ENCODE peak calls at places on chromosomes 1 and 21, in four cellular contexts. Z, G, E and Y are unnamed samples. For H3K27me3, the result is how much of the 10 kb centered on the place peaks cover.

GRCh38 chr1:26111530-26112406 is at the start of gene PDIK1L:
- DNase-seq in Z (peak), G (peak), E (peak), Y (peak)

GRCh38 chr1:4090556-4090955 is 190.5 kb upstream of the C1orf174 start:
- DNase-seq in Z (peak), G (no peak), E (no peak), Y (peak)

GRCh38 chr1:108513114-108513513 is 46.8 kb upstream of the EEIG2 start:
- DNase-seq in Z (no peak), G (no peak), E (no peak), Y (no peak)

GRCh38 chr1:161487483-161487827 is 17.8 kb upstream of the FCGR2A start:
- DNase-seq in Z (no peak), G (peak), E (peak), Y (no peak)

GRCh38 chr1:105072446-105072845 is 1322.7 kb downstream of the AMY1C start:
- DNase-seq in Z (no peak), G (no peak), E (no peak), Y (no peak)

GRCh38 chr1:19643113-19643512 is 998 bp upstream of the NBL1 start:
- DNase-seq in Z (peak), G (no peak), E (no peak), Y (peak)

GRCh38 chr1:199545780-199546179 is 481.7 kb upstream of the NR5A2 start:
- DNase-seq in Z (no peak), G (no peak), E (no peak), Y (no peak)

GRCh38 chr1:43822040-43822439 is 111.6 kb upstream of the ARTN start:
- DNase-seq in Z (no peak), G (peak), E (peak), Y (peak)

GRCh38 chr1:155018617-155019348 is 14.8 kb downstream of the DCST2 start:
- DNase-seq in Z (no peak), G (no peak), E (no peak), Y (peak)

GRCh38 chr21:41506526-41507520 is 1.1 kb downstream of the TMPRSS2 start:
- DNase-seq in Z (peak), G (no peak), E (no peak), Y (no peak)

GRCh38 chr1:190067592-190067991 is 410.1 kb downstream of the BRINP3 start:
- DNase-seq in Z (no peak), G (no peak), E (peak), Y (no peak)

GRCh38 chr21:41940431-41940830 is 13.4 kb downstream of the C2CD2 start:
- DNase-seq in Z (no peak), G (no peak), E (no peak), Y (no peak)

GRCh38 chr1:94543893-94544635 is 2.5 kb upstream of the F3 start:
- DNase-seq in Z (no peak), G (no peak), E (peak), Y (no peak)

GRCh38 chr1:37922767-37923550 is 23.9 kb downstream of the INPP5B start:
- DNase-seq in Z (no peak), G (no peak), E (no peak), Y (no peak)

GRCh38 chr1:53410100-53410541 is 49.1 kb upstream of the DMRTB1 start:
- DNase-seq in Z (no peak), G (no peak), E (peak), Y (peak)

GRCh38 chr1:228938248-228938891 is 203.1 kb downstream of the RHOU start:
- DNase-seq in Z (no peak), G (peak), E (no peak), Y (no peak)

GRCh38 chr1:228037401-228038386 is 30.9 kb downstream of the WNT3A start:
- DNase-seq in Z (peak), G (no peak), E (peak), Y (peak)

GRCh38 chr21:43361127-43361492 is 65.8 kb downstream of the SIK1 start:
- DNase-seq in Z (no peak), G (no peak), E (peak), Y (no peak)

GRCh38 chr1:43172532-43172972 is 422 bp downstream of the CFAP57 start:
- DNase-seq in Z (peak), G (peak), E (peak), Y (peak)

GRCh38 chr1:19456915-19457554 is 28.3 kb downstream of the CAPZB start:
- DNase-seq in Z (no peak), G (no peak), E (peak), Y (no peak)

GRCh38 chr21:31293986-31294385 is 50.1 kb downstream of the TIAM1 start:
- DNase-seq in Z (no peak), G (no peak), E (peak), Y (no peak)

GRCh38 chr1:154961497-154962237 is at the start of gene PYGO2:
- DNase-seq in Z (peak), G (peak), E (peak), Y (peak)

GRCh38 chr21:45162809-45163208 is 88.4 kb downstream of the ADARB1 start:
- DNase-seq in Z (no peak), G (no peak), E (no peak), Y (no peak)

GRCh38 chr1:13556224-13556764 is 27.3 kb upstream of the PDPN start:
- DNase-seq in Z (no peak), G (no peak), E (no peak), Y (no peak)

GRCh38 chr1:63784489-63785390 is 10.9 kb downstream of the ROR1 start:
- DNase-seq in Z (no peak), G (no peak), E (no peak), Y (no peak)

DNA sequence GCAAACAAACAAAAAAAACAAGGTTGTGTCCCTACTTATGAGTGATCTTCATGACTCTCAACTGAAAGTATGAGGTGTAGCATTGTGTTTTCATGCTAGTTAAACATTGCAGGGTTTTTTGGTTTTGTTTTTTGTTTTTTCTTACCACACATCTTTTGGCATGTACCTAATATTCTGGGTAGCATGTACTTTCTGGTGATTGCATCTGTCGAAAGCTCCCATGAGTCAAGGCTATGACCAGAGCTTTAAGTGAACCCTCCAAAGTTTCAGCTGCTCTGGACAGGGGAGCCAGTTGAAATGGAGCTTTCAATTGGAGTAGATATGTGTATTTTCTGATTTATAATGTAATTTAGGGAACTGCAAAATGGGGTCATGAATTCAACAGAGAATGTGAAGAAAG is 115.5 kb downstream of the KCNK2 start:
- DNase-seq in Z (no peak), G (no peak), E (no peak), Y (no peak)
- H3K27ac ChIP-seq in Z (no peak), G (no peak), E (no peak), Y (no peak)

GRCh38 chr1:243408479-243408878 is 152.6 kb downstream of the SDCCAG8 start:
- DNase-seq in Z (no peak), G (no peak), E (no peak), Y (no peak)

GRCh38 chr1:243397613-243398321 is 141.9 kb downstream of the SDCCAG8 start:
- DNase-seq in Z (no peak), G (no peak), E (no peak), Y (no peak)

GRCh38 chr1:243399561-243400155 is 143.8 kb downstream of the SDCCAG8 start:
- DNase-seq in Z (no peak), G (no peak), E (no peak), Y (no peak)

GRCh38 chr1:243407284-243408018 is 151.6 kb downstream of the SDCCAG8 start:
- DNase-seq in Z (no peak), G (no peak), E (peak), Y (no peak)

DNA sequence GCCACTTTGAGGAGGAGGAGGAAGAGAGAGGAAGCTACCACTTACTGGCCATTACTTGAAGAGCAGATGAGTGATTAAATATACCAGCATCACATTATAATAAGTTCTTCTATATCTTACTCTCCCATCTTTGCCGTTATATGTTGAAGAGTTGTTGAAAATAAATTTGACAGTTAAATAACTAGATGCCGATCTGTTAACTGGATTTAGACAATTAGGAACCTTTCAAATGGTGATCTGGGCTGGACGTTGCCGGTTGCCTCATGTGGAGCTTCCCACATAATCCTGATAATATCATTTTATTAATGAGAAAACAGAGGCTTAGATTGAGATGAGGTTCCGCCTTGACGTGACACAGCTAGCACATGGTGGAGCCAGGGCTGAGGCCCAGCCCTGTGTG is 147.0 kb downstream of the SDCCAG8 start:
- DNase-seq in Z (no peak), G (no peak), E (no peak), Y (no peak)
- TF ChIP-seq POLR2A in Z (no peak), G (no peak), E (no peak), Y (no peak)

DNA sequence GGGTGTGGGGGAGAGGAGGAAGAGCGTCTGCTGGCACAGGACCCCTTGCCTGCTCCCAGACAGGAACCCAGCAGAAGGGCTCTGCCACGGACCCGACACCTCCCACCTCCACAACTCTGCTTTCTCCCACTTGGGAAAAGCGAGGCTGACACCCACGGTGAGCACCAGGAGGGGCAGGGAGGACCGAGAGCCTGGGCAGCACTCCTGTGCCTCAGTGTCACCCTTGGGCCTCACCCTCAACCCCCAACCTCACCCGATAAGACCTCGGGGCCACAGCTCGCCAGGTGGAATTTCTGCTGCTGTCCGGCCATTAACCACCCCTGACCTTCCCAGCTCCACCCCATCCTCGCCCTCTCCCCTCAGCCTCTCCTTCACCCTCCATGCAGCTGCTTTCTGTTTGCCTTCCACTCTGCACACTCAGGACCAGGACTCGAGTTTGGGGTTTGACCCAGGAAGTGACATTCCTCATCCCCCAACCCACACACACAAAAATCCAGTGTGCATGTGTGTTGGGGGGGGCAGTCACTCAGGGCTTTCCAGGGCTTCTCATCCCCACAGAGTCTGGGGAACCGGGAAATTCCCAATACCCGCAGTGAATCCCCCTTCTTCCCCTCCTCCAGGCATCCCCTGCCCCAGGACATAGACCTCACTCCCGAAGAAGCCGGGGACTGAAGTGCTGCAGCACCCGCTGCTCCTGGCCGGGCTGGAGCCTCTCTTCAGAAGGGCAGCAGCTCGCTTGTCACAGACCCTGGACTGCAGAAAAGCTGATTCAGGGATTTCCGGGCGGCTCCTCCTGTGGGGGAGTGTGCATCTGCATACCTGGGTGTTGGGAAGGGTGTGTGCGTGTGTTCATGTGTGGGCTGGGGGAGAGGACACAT is 65.8 kb downstream of the SYT2 start:
- DNase-seq in Z (no peak), G (no peak), E (no peak), Y (no peak)
- H3K27me3 ChIP-seq in Z (under half), G (under half), E (half or more), Y (under half)

GRCh38 chr21:28150021-28150420 is 842.7 kb downstream of the LTN1 start:
- DNase-seq in Z (no peak), G (no peak), E (no peak), Y (no peak)
- H3K27ac ChIP-seq in Z (no peak), G (no peak), E (peak), Y (no peak)

DNA sequence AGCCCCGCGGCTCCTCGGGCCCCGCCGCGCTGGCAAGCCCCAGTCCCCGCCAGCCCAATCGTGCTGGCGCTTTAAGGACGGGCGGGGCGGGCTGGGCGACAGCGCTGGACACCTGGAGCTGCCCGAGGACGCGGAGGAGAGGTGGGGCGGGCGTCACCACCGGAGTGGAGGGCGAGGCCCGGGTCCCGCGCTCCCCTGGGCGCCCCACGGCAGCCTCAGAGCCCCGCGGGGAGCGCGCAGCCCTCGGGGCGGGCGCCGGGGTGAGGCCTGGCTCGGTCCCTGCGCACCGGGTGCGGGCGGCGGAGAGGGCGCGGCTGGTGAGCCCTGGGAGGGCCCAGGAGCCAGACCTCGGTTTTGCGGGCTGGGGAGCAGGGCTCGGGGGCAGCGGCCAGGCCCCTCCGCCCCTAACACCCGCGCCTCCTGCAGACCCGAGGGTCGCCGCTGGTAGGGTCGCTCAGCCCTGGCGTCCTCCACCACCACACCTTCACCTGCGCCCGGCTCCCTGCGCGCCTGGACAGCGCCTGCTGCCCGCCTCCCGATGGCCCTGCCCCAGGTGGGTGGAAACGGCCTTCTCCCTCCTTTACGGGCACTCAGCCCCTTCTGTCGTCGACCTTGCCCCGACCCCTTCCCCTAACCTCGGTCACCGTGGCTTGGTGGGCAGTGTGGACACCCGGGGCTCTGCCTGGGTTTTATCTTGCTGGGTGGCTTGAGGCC is at the start of gene TMEM61:
- DNase-seq in Z (peak), G (no peak), E (no peak), Y (no peak)
- TF ChIP-seq POLR2A in Z (no peak), G (no peak), E (no peak), Y (no peak)

GRCh38 chr1:219171192-219171935 is 2.3 kb upstream of the LYPLAL1 start:
- DNase-seq in Z (no peak), G (no peak), E (peak), Y (no peak)
- H3K27me3 ChIP-seq in Z (under half), G (under half), E (under half), Y (under half)

DNA sequence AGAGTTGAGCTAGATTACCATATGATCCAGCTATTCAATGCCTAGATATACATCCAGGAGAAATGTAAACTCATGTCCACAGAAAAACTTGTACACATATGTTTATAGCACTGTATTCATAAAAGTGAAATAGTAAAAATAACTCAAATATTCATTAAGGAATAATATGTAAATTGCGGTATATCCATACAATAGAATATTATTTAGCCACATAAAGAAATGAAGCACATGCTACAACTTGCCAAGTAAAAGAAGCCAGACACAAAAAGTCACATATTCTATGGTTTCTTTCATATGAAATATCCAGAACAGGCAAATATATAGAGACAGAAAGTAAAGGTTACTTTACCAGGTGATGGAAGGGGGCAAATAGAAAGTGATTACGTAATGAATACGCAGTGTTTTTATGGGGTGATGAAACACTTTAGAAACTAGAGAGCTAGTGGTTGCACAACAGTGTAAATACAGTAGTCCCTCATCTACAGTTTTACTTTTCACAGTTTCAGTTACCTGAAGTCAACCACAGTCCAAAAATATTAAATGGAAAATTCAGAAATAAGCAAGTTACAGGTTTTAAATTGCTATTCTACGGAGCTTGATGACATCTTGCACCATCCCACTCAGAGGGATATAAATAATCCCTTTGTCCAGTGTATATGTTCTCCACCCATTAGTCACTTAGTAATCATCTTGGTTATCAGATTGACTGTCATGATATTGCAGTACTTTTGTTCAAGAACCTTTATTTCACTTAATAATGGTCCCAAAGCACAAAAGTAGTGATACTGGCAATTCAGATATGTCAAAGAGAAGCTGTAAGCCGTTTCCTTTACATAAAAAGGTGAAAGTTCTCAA is 62.3 kb downstream of the ZNF644 start:
- DNase-seq in Z (no peak), G (no peak), E (peak), Y (no peak)
- H3K27ac ChIP-seq in Z (no peak), G (no peak), E (no peak), Y (no peak)